ENCODE peak calls at places on chromosomes 16 and 17, in six cellular contexts. T, Y, O, N, F and S are unnamed samples.

GRCh38 chr16:55632259-55632658 is 23.5 kb upstream of the SLC6A2 start:
- DNase-seq in T (no peak), Y (no peak), O (no peak), N (no peak), F (no peak), S (no peak)

GRCh38 chr16:49281843-49282642 is 405 bp upstream of the CBLN1 start:
- DNase-seq in T (no peak), Y (no peak), O (peak; percentile 89), N (peak; percentile 83), F (peak; percentile 16), S (peak; percentile 2)

GRCh38 chr17:32774286-32775084 is 102.4 kb downstream of the MYO1D start:
- DNase-seq in T (no peak), Y (no peak), O (no peak), N (no peak), F (no peak), S (no peak)

GRCh38 chr17:11744696-11745095 is 146.4 kb downstream of the DNAH9 start:
- DNase-seq in T (no peak), Y (no peak), O (no peak), N (no peak), F (no peak), S (no peak)

GRCh38 chr17:59361916-59362810 is 30.7 kb downstream of the YPEL2 start:
- DNase-seq in T (peak; percentile 68), Y (peak; percentile 91), O (no peak), N (no peak), F (peak; percentile 93), S (peak; percentile 87)

GRCh38 chr16:49078104-49078503 is 203.5 kb downstream of the CBLN1 start:
- DNase-seq in T (no peak), Y (no peak), O (no peak), N (no peak), F (no peak), S (no peak)

GRCh38 chr16:80671281-80671849 is 130.6 kb downstream of the DYNLRB2 start:
- DNase-seq in T (no peak), Y (no peak), O (no peak), N (no peak), F (no peak), S (no peak)

GRCh38 chr16:73483934-73484712 is 436.2 kb upstream of the ZFHX3 start:
- DNase-seq in T (no peak), Y (no peak), O (no peak), N (no peak), F (no peak), S (no peak)

GRCh38 chr16:20613471-20613887 is 37.3 kb upstream of the ACSM2B start:
- DNase-seq in T (no peak), Y (no peak), O (peak; percentile 36), N (no peak), F (no peak), S (no peak)

GRCh38 chr16:57372372-57373116 is at the start of gene CX3CL1:
- DNase-seq in T (no peak), Y (no peak), O (no peak), N (peak; percentile 60), F (peak; percentile 39), S (peak; percentile 28)

GRCh38 chr16:72815348-72816318 is 232.3 kb downstream of the ZFHX3 start:
- DNase-seq in T (no peak), Y (no peak), O (no peak), N (no peak), F (peak; percentile 15), S (no peak)

GRCh38 chr16:68529931-68530667 is 9.0 kb upstream of the ZFP90 start:
- DNase-seq in T (peak; percentile 46), Y (peak; percentile 19), O (peak; percentile 90), N (peak; percentile 88), F (peak; percentile 75), S (peak; percentile 79)

GRCh38 chr16:1019934-1020305 is 38.4 kb downstream of the SOX8 start:
- DNase-seq in T (no peak), Y (no peak), O (no peak), N (peak; percentile 37), F (no peak), S (no peak)

GRCh38 chr17:12730931-12731521 is 58.3 kb upstream of the ARHGAP44 start:
- DNase-seq in T (no peak), Y (peak; percentile 46), O (peak; percentile 50), N (peak; percentile 84), F (peak; percentile 78), S (peak; percentile 78)

GRCh38 chr17:81241648-81242420 is 2.7 kb downstream of the NDUFAF8 start:
- DNase-seq in T (no peak), Y (no peak), O (peak; percentile 84), N (no peak), F (peak; percentile 13), S (peak; percentile 27)

GRCh38 chr17:80732268-80732667 is 187.6 kb downstream of the RPTOR start:
- DNase-seq in T (no peak), Y (peak; percentile 47), O (no peak), N (no peak), F (peak; percentile 74), S (peak; percentile 67)

GRCh38 chr16:81614654-81615359 is 164.3 kb upstream of the PLCG2 start:
- DNase-seq in T (no peak), Y (no peak), O (no peak), N (no peak), F (no peak), S (no peak)

GRCh38 chr17:74177018-74177450 is 26.4 kb upstream of the RPL38 start:
- DNase-seq in T (no peak), Y (no peak), O (no peak), N (no peak), F (peak; percentile 37), S (no peak)

GRCh38 chr16:14608604-14609003 is 21.5 kb downstream of the PARN start:
- DNase-seq in T (no peak), Y (no peak), O (no peak), N (no peak), F (no peak), S (no peak)

GRCh38 chr17:39209317-39210092 is 9.4 kb downstream of the RPL19 start:
- DNase-seq in T (no peak), Y (no peak), O (peak; percentile 93), N (peak; percentile 69), F (peak; percentile 69), S (peak; percentile 32)

GRCh38 chr17:81517009-81517338 is 4.4 kb upstream of the ACTG1 start:
- DNase-seq in T (no peak), Y (no peak), O (no peak), N (no peak), F (no peak), S (no peak)

DNA sequence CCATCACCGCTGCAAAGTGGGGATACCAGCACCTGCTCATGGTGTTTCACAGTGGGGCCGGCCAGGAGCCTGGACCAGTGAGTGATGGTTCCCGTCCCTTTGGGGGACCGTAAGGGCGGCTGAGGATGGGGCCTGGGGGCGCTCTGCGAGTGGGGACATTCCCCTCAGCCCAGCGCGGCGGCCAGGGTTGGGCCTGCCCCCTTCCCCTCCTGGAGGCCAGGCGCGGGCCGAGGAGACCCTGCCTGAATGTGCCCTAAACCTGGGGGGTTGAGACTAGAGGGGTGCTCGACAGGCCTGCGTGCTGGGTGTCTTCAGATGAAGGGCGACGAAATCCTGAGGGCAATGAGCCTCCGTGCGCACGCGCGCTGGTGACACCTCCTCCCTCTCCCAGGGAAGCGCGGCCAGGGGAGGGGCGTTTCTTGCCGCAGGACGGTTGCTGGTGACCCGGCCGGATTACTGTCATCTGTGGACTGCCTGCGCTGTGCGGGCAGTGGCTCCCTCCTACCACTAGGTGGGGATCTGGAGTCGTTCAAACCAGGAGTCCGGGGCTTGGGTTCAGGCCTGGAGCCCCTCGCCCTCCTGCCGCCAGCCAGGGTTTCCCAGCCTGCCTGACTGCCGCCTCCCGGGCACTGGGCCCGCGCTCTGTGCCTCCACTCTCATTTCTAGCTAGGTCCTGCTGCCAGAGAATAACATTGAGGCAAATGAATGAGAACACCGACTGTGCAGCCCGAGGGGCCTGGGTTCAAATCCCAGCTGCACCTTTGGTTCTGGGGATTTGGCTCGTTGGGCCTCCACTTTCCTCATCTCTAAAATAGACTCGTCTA is 17.1 kb downstream of the TBX2 start:
- DNase-seq in T (no peak), Y (no peak), O (peak; percentile 93), N (peak; percentile 90), F (peak; percentile 87), S (peak; percentile 77)
- TF ChIP-seq CTCF in T (peak; percentile 92), Y (peak; percentile 95), O (peak; percentile 92), N (peak; percentile 97), F (peak; percentile 97), S (peak; percentile 98)

DNA sequence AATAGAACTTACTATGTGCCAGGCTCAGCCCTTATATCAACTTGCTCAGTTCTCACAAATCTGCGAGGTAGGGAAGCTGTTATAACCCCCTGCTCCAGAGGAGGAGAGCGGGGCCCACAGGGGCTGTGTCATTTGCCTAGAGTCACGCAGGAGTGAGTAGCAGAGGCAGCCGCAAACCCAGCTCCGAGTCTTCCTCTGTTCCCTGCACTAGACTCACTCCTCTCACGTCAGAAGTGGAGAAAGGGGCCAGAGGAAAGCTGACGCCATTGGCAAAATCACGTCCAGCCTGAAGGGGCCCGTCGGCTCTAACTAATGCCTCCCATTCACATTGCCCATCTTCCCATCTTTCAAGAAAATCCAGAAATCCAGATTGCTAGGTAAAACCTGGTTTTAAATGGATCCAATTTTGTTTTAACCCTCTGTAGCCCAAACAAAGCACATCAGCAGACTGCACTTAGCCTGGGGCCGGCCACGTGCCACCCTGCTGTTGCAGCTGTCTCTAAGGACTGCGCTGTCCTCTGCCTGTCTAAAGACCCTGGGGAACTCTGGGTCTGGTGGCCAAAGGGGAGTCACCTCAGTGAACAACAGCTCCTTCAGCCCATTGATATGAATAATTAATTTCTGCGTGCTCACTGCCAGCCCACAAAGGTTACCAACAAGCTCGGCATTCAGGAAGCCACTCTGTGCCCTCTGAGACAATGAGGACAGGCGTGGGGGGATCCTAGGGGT is 36.6 kb upstream of the ABR start:
- DNase-seq in T (no peak), Y (no peak), O (no peak), N (no peak), F (no peak), S (no peak)
- TF ChIP-seq CTCF in T (no peak), Y (no peak), O (no peak), N (no peak), F (no peak), S (no peak)

DNA sequence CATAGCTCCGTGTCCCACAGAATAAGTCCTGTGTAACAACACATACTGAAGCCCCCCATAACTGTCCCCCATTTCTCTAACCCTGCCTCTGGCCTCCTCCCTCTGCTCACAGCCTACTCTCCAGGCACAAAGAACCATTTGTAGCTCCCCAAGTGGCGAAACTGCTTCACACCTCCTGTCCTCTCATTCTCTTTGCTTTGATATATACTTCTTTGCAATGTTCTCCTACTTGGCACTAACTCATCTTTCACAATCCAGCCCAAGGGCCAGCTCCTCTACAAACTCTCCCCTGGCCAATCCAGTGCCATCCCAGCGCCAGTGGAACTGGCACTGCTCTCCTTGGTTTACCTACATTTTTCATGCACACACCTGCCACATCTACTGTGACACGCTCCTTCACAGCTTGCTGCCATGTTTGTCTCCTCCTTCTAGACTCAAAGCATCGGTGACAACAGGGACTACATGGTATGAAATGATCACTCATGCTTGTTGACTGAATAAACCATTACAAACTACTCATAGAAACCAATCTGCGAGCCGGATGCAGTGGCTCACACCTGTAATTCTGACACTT is 12.8 kb downstream of the CYTH1 start:
- DNase-seq in T (no peak), Y (no peak), O (no peak), N (no peak), F (no peak), S (no peak)
- TF ChIP-seq CTCF in T (no peak), Y (no peak), O (no peak), N (no peak), F (no peak), S (no peak)

GRCh38 chr16:87041286-87041685 is 275.9 kb downstream of the C16orf95 start:
- DNase-seq in T (no peak), Y (no peak), O (no peak), N (no peak), F (no peak), S (no peak)
- TF ChIP-seq CTCF in T (no peak), Y (no peak), O (no peak), N (no peak), F (no peak), S (no peak)